ENCODE peak calls at places on chromosomes 4 and X, in four cellular contexts. M is neural crest cell, G is adrenal gland, D is PC-3. H is an unnamed sample.

GRCh38 chr4:53956454-53956853 is 108.0 kb downstream of the CHIC2 start:
- DNase-seq in M (no peak), G (no peak), D (no peak), H (no peak)

GRCh38 chr4:156194896-156195295 is 241.2 kb upstream of the CTSO start:
- DNase-seq in M (no peak), G (no peak), D (peak), H (no peak)

GRCh38 chrX:63713510-63713909 is 71.5 kb downstream of the ARHGEF9 start:
- DNase-seq in M (no peak), G (no peak), D (no peak), H (no peak)

GRCh38 chr4:110733901-110734300 is 111.0 kb upstream of the PITX2 start:
- DNase-seq in M (no peak), G (no peak), D (peak), H (no peak)

GRCh38 chr4:78565971-78566372 is 14.4 kb downstream of the ANXA3 start:
- DNase-seq in M (no peak), G (no peak), D (peak), H (no peak)

GRCh38 chr4:136931771-136932170 is 600.5 kb downstream of the PCDH18 start:
- DNase-seq in M (no peak), G (no peak), D (no peak), H (no peak)

GRCh38 chr4:156778093-156778492 is 193.5 kb downstream of the PDGFC start:
- DNase-seq in M (no peak), G (no peak), D (peak), H (no peak)

GRCh38 chr4:4170596-4171150 is 56.1 kb downstream of the OTOP1 start:
- DNase-seq in M (no peak), G (no peak), D (no peak), H (no peak)

GRCh38 chr4:180542445-180543100 is 1700.6 kb upstream of the TENM3 start:
- DNase-seq in M (no peak), G (peak), D (peak), H (no peak)

GRCh38 chr4:98285676-98286075 is 24.5 kb downstream of the RAP1GDS1 start:
- DNase-seq in M (no peak), G (no peak), D (no peak), H (no peak)

GRCh38 chr4:158850800-158851644 is 82.2 kb downstream of the FNIP2 start:
- DNase-seq in M (no peak), G (no peak), D (peak), H (no peak)

GRCh38 chr4:8940792-8941491 is 69.3 kb upstream of the HMX1 start:
- DNase-seq in M (no peak), G (no peak), D (peak), H (no peak)

GRCh38 chr4:135777386-135777785 is 1575.8 kb upstream of the PABPC4L start:
- DNase-seq in M (no peak), G (no peak), D (no peak), H (no peak)

GRCh38 chr4:76950846-76951321 is 1.3 kb downstream of the SEPTIN11 start:
- DNase-seq in M (no peak), G (no peak), D (peak), H (no peak)

GRCh38 chrX:12954981-12955380 is 19.9 kb upstream of the TMSB4X start:
- DNase-seq in M (no peak), G (no peak), D (no peak), H (no peak)

GRCh38 chr4:55033296-55033695 is 92.1 kb downstream of the KDR start:
- DNase-seq in M (no peak), G (no peak), D (peak), H (no peak)

GRCh38 chr4:41360911-41361830 is 104.4 kb downstream of the UCHL1 start:
- DNase-seq in M (peak), G (peak), D (peak), H (no peak)

GRCh38 chr4:26360864-26361263 is 40.0 kb downstream of the RBPJ start:
- DNase-seq in M (no peak), G (no peak), D (no peak), H (no peak)

GRCh38 chr4:182242793-182243192 is 409 bp upstream of the TENM3 start:
- DNase-seq in M (no peak), G (no peak), D (no peak), H (no peak)

GRCh38 chr4:18075823-18076433 is 54.4 kb upstream of the LCORL start:
- DNase-seq in M (no peak), G (peak), D (peak), H (no peak)

GRCh38 chr4:154120690-154121089 is 331.8 kb upstream of the SFRP2 start:
- DNase-seq in M (no peak), G (no peak), D (no peak), H (no peak)

GRCh38 chr4:154124539-154125255 is 335.8 kb upstream of the SFRP2 start:
- DNase-seq in M (no peak), G (no peak), D (peak), H (no peak)

GRCh38 chr4:154123897-154124296 is 335.0 kb upstream of the SFRP2 start:
- DNase-seq in M (no peak), G (no peak), D (no peak), H (no peak)

GRCh38 chr4:154120277-154120676 is 331.4 kb upstream of the SFRP2 start:
- DNase-seq in M (no peak), G (no peak), D (no peak), H (no peak)

DNA sequence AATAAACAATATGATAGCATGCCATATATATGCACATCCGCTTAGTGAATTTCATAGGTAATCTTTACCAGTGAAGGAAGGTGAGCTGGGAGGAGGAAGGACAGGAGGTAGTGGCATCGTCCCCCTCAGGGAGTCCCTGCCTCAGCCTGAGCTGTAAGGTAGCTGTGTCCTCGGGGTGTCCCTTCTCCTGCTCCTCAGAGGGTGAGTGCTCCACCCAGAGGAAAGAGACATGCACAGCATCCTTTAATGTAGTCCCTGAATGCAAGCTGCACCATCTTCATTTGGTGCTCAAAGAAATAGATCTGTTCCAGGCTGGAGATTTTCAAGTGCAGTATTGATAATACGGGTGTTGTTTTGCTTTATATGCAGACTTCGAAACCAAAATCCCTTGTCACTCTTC is 330.4 kb upstream of the SFRP2 start:
- DNase-seq in M (no peak), G (no peak), D (no peak), H (no peak)
- TF ChIP-seq CTCF in M (no peak), G (no peak), D (no peak), H (no peak)

DNA sequence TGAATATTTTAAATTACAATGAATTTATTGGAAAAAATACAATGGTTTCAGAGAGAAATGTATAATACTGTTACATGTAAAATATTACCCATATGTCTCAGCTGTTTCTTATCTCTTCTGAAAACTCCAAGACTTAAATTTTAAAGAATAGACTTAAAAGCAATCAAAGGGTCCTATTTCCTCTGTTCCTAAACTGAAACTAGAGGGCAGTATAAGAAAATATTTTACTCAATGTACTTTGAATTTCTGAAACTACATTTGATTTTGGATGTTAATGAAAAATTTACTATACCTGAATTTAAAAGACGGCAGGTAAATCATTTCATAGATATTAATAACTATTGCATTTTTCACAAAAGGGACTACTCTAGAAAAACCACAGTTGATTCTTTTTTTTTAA is 200.2 kb downstream of the LRBA start:
- DNase-seq in M (no peak), G (no peak), D (peak), H (no peak)
- TF ChIP-seq CTCF in M (no peak), G (no peak), D (peak), H (no peak)

GRCh38 chr4:117429061-117429460 is 343.7 kb upstream of the TRAM1L1 start:
- DNase-seq in M (no peak), G (no peak), D (no peak), H (no peak)
- TF ChIP-seq CTCF in M (no peak), G (no peak), D (peak), H (no peak)

GRCh38 chrX:74865725-74866124 is 59.5 kb downstream of the NEXMIF start:
- DNase-seq in M (no peak), G (no peak), D (no peak), H (no peak)
- TF ChIP-seq CTCF in M (no peak), G (no peak), D (no peak), H (no peak)

GRCh38 chr4:161256716-161257115 is 907.1 kb downstream of the FSTL5 start:
- DNase-seq in M (no peak), G (no peak), D (peak), H (no peak)
- TF ChIP-seq CTCF in M (peak), G (no peak), D (peak), H (no peak)